ENCODE peak calls at places on chromosomes 6 and 20, in six cellular contexts. F, J, Y, M, L and U are unnamed samples.

GRCh38 chr6:148565931-148566663 is 180.7 kb upstream of the UST start:
- DNase-seq in F (peak; percentile 99), J (peak; percentile 97), Y (no peak), M (peak; percentile 97), L (peak; percentile 74), U (peak; percentile 78)

GRCh38 chr6:26272171-26272631 is 92.8 kb upstream of the BTN3A2 start:
- DNase-seq in F (no peak), J (no peak), Y (peak; percentile 32), M (no peak), L (peak; percentile 48), U (no peak)

GRCh38 chr6:22231616-22232015 is 65.2 kb downstream of the PRL start:
- DNase-seq in F (peak; percentile 88), J (no peak), Y (no peak), M (no peak), L (no peak), U (no peak)

GRCh38 chr6:149033454-149034241 is 283.9 kb upstream of the TAB2 start:
- DNase-seq in F (no peak), J (no peak), Y (no peak), M (no peak), L (no peak), U (no peak)

GRCh38 chr20:23086931-23087411 is 847 bp upstream of the CD93 start:
- DNase-seq in F (no peak), J (no peak), Y (no peak), M (no peak), L (peak; percentile 70), U (no peak)

GRCh38 chr20:22248052-22248667 is 336.2 kb downstream of the FOXA2 start:
- DNase-seq in F (no peak), J (peak; percentile 8), Y (no peak), M (no peak), L (peak; percentile 14), U (no peak)

GRCh38 chr20:6053776-6054688 is at the start of gene LRRN4:
- DNase-seq in F (peak; percentile 51), J (peak; percentile 37), Y (no peak), M (peak; percentile 72), L (no peak), U (no peak)

GRCh38 chr6:72861935-72862432 is 240.1 kb downstream of the KCNQ5 start:
- DNase-seq in F (peak; percentile 65), J (peak; percentile 74), Y (no peak), M (peak; percentile 74), L (peak; percentile 72), U (peak; percentile 34)

GRCh38 chr6:47292944-47293343 is 16.8 kb downstream of the TNFRSF21 start:
- DNase-seq in F (peak; percentile 51), J (peak; percentile 46), Y (no peak), M (peak; percentile 71), L (no peak), U (peak; percentile 74)

GRCh38 chr6:156378853-156379252 is 398.3 kb upstream of the ARID1B start:
- DNase-seq in F (no peak), J (no peak), Y (no peak), M (no peak), L (no peak), U (no peak)

GRCh38 chr6:56668158-56668557 is 25.5 kb upstream of the DST start:
- DNase-seq in F (no peak), J (no peak), Y (no peak), M (no peak), L (no peak), U (no peak)

GRCh38 chr6:67663105-67663895 is 971.8 kb upstream of the ADGRB3 start:
- DNase-seq in F (no peak), J (no peak), Y (no peak), M (no peak), L (no peak), U (no peak)

GRCh38 chr6:5674723-5675122 is 332.0 kb downstream of the NRN1 start:
- DNase-seq in F (no peak), J (no peak), Y (no peak), M (no peak), L (no peak), U (no peak)

GRCh38 chr6:129686941-129687627 is 22.9 kb downstream of the ARHGAP18 start:
- DNase-seq in F (peak; percentile 72), J (peak; percentile 61), Y (peak; percentile 12), M (peak; percentile 50), L (peak; percentile 90), U (peak; percentile 73)

GRCh38 chr6:89037156-89037900 is 43.2 kb upstream of the PNRC1 start:
- DNase-seq in F (no peak), J (no peak), Y (no peak), M (peak; percentile 67), L (no peak), U (no peak)

GRCh38 chr20:4375881-4376280 is 345.8 kb upstream of the PRND start:
- DNase-seq in F (peak; percentile 72), J (peak; percentile 5), Y (no peak), M (peak; percentile 50), L (no peak), U (peak; percentile 40)

GRCh38 chr6:37354526-37355384 is 972 bp downstream of the RNF8 start:
- DNase-seq in F (peak; percentile 49), J (peak; percentile 15), Y (no peak), M (no peak), L (peak; percentile 57), U (no peak)